ENCODE peak calls at places on chromosome 20, in five cellular contexts. W is GM06990, D is progenitor cell of endocrine pancreas, L is left lung, O is HCT116. S is an unnamed sample.

GRCh38 chr20:59958626-59959025 is 403 bp downstream of the CDH26 start:
- DNase-seq in W (no peak), D (peak; percentile 20), L (no peak), O (no peak), S (no peak)

GRCh38 chr20:3213226-3213625 is 3.9 kb downstream of the ITPA start:
- DNase-seq in W (no peak), D (no peak), L (no peak), O (no peak), S (no peak)

GRCh38 chr20:59661141-59661540 is 56.8 kb downstream of the PHACTR3 start:
- DNase-seq in W (no peak), D (no peak), L (no peak), O (no peak), S (no peak)

GRCh38 chr20:44496976-44497375 is 21.3 kb downstream of the TTPAL start:
- DNase-seq in W (no peak), D (no peak), L (no peak), O (peak; percentile 39), S (no peak)

GRCh38 chr20:17849901-17850673 is 118.5 kb downstream of the SNX5 start:
- DNase-seq in W (no peak), D (no peak), L (no peak), O (peak; percentile 90), S (no peak)

GRCh38 chr20:22368235-22368634 is 216.1 kb downstream of the FOXA2 start:
- DNase-seq in W (no peak), D (no peak), L (no peak), O (no peak), S (no peak)

GRCh38 chr20:59765599-59766177 is 161.3 kb downstream of the PHACTR3 start:
- DNase-seq in W (no peak), D (peak; percentile 20), L (no peak), O (no peak), S (no peak)

GRCh38 chr20:15708984-15709598 is 864.2 kb downstream of the KIF16B start:
- DNase-seq in W (peak; percentile 28), D (no peak), L (no peak), O (no peak), S (no peak)

GRCh38 chr20:59364611-59365010 is 64.2 kb downstream of the EDN3 start:
- DNase-seq in W (no peak), D (no peak), L (no peak), O (no peak), S (no peak)

GRCh38 chr20:44745560-44746366 is at the start of gene KCNK15:
- DNase-seq in W (no peak), D (peak; percentile 24), L (peak; percentile 81), O (no peak), S (no peak)

GRCh38 chr20:43968341-43968740 is 53.7 kb downstream of the TOX2 start:
- DNase-seq in W (no peak), D (no peak), L (no peak), O (no peak), S (no peak)

GRCh38 chr20:63750807-63751470 is 11.4 kb downstream of the SLC2A4RG start:
- DNase-seq in W (no peak), D (no peak), L (peak; percentile 75), O (no peak), S (no peak)

GRCh38 chr20:53077373-53078205 is 105.4 kb downstream of the TSHZ2 start:
- DNase-seq in W (no peak), D (no peak), L (no peak), O (no peak), S (no peak)

GRCh38 chr20:21101453-21102251 is 4.5 kb downstream of the LINC00237 start:
- DNase-seq in W (peak; percentile 30), D (peak; percentile 18), L (peak; percentile 76), O (no peak), S (no peak)

GRCh38 chr20:63297796-63298572 is 5.0 kb downstream of the COL20A1 start:
- DNase-seq in W (no peak), D (no peak), L (peak; percentile 40), O (no peak), S (no peak)

GRCh38 chr20:38196592-38196991 is 31.5 kb upstream of the TGM2 start:
- DNase-seq in W (no peak), D (no peak), L (peak; percentile 83), O (no peak), S (no peak)

GRCh38 chr20:14219801-14220461 is 117.5 kb downstream of the FLRT3 start:
- DNase-seq in W (no peak), D (no peak), L (peak; percentile 18), O (peak; percentile 15), S (no peak)

GRCh38 chr20:63149531-63150207 is 66.3 kb downstream of the YTHDF1 start:
- DNase-seq in W (no peak), D (no peak), L (no peak), O (no peak), S (no peak)

GRCh38 chr20:35451295-35451694 is 4.1 kb upstream of the CEP250 start:
- DNase-seq in W (no peak), D (no peak), L (no peak), O (no peak), S (no peak)

GRCh38 chr20:39283464-39283863 is 321.3 kb downstream of the DHX35 start:
- DNase-seq in W (no peak), D (no peak), L (no peak), O (no peak), S (no peak)
- TF ChIP-seq CTCF in W (peak; percentile 15), D (no peak), L (no peak), O (no peak), S (no peak)

DNA sequence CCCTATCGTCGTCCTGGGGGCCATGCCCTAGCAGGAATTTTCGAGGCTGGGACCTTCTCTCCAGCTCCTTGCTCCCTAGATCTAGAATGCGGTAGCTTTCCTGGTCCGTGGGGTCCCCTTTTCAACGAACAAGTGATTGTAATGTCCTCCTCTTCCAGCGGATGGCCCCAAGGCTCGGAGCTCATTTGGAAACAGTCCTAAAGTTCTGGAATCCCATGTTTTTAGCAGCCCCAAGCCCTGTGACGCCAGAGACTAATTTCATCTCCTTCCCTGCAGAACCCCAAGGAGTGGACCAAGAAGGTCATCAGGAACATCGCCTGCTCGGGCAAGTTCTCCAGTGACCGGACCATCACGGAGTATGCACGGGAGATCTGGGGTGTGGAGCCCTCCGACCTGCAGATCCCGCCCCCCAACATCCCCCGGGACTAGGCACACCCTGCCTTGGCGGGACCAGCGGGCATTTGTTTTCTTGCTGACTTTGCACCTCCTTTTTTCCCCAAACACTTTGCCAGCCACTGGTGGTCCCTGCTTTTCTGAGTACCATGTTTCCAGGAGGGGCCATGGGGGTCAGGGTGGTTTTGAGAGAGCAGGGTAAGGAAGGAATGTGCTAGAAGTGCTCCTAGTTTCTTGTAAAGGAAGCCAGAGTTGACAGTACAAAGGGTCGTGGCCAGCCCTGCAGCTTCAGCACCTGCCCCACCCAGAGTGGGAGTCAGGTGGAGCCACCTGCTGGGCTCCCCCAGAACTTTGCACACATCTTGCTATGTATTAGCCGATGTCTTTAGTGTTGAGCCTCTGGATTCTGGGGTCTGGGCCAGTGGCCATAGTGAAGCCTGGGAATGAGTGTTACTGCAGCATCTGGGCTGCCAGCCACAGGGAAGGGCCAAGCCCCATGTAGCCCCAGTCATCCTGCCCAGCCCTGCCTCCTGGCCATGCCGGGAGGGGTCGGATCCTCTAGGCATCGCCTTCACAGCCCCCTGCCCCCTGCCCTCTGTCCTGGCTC is 48.5 kb downstream of the PYGB start:
- DNase-seq in W (no peak), D (no peak), L (no peak), O (no peak), S (no peak)
- TF ChIP-seq CTCF in W (peak; percentile 68), D (peak; percentile 52), L (no peak), O (peak; percentile 66), S (peak; percentile 25)

DNA sequence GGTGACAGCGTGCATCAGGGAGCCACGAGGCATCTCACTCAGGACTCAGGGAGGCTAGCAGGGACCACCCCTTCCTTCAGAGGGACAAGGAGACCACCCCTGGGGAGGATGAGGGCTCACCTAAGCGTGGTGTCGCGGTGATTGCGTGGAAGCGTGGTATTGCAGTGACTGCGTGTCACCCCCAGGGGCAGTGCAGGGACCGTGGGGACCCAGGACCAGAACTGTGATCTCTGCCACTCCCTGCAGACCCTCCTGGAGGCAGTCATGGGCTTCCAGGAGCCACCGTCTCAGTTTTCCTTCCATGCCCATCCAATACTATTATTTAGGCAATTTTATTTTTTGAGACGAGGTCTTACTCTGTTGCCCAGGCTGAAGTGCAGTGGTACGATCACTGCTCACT is 147.1 kb downstream of the TAF4 start:
- DNase-seq in W (no peak), D (no peak), L (peak; percentile 57), O (no peak), S (no peak)
- TF ChIP-seq CTCF in W (no peak), D (no peak), L (no peak), O (peak; percentile 44), S (no peak)

GRCh38 chr20:58359441-58359840 is 29.6 kb upstream of the VAPB start:
- DNase-seq in W (no peak), D (no peak), L (no peak), O (no peak), S (no peak)
- TF ChIP-seq CTCF in W (no peak), D (peak; percentile 25), L (no peak), O (no peak), S (no peak)

DNA sequence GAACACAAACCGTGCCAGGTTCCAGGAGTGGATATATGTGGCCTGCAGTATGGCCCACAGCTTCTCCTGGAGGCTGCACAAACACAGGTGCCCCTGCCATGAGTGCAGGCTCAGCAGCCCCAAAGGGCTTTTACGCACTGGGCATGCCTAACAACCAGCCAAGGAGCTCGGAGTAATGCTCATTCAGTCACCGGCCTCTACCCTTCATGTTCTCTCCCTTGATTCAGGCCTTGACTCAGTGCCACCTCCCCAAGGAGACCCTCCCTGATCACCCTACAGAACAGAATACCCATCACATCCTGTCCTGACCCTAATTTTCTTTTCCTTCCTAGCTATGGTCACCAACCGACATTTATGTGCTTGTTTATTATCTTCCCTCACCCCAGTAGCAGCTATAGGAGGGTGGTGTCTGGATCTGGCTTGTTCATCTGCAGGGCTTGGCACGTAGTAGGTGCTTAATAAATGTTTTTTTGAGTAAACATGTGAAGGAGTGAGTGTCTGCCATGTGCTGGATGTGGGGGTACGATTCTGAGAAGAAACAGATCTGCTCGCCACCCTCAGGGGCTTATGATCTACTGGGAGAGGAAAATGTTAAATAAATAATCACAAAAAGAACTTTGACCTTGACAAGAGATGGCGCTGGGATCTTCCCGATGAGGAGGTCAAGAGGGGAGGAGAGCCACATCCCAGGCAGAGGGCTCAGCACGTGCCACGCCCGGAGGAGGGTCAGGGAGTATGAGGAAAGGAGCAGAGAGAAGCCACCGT is 9.2 kb downstream of the PXMP4 start:
- DNase-seq in W (no peak), D (no peak), L (no peak), O (no peak), S (no peak)
- TF ChIP-seq CTCF in W (no peak), D (no peak), L (no peak), O (no peak), S (no peak)

GRCh38 chr20:51810155-51811039 is 8.1 kb upstream of the SALL4 start:
- DNase-seq in W (no peak), D (no peak), L (no peak), O (no peak), S (no peak)
- TF ChIP-seq CTCF in W (no peak), D (peak; percentile 31), L (no peak), O (peak; percentile 33), S (no peak)

GRCh38 chr20:7159903-7160302 is 392.4 kb downstream of the BMP2 start:
- DNase-seq in W (no peak), D (no peak), L (no peak), O (no peak), S (no peak)

GRCh38 chr20:7155794-7156193 is 388.3 kb downstream of the BMP2 start:
- DNase-seq in W (no peak), D (no peak), L (no peak), O (no peak), S (no peak)

GRCh38 chr20:7161690-7162089 is 394.2 kb downstream of the BMP2 start:
- DNase-seq in W (no peak), D (no peak), L (no peak), O (no peak), S (no peak)
- TF ChIP-seq CTCF in W (no peak), D (peak; percentile 67), L (no peak), O (no peak), S (peak; percentile 40)